ENCODE peak calls at places on chromosomes 12 and 14, in six cellular contexts. T is GM12878, U is upper lobe of left lung, B is A549, J is HepG2, V is K562. A is an unnamed sample. For H3K9me3, the result is how much of the 10 kb centered on the place peaks cover.

GRCh38 chr12:47551426-47551851 is 154.4 kb downstream of the RPAP3 start:
- ATAC-seq in U (peak), B (no peak), J (no peak), V (no peak), T (no peak), A (no peak)

GRCh38 chr12:132453361-132454133 is 36.4 kb upstream of the FBRSL1 start:
- ATAC-seq in B (peak), T (no peak), J (peak), V (no peak), U (no peak), A (no peak)

GRCh38 chr12:57743769-57744168 is 1.1 kb upstream of the TSPAN31 start:
- ATAC-seq in T (no peak), B (no peak), J (no peak), V (no peak), U (no peak), A (no peak)

GRCh38 chr12:93184664-93185368 is 192.9 kb upstream of the NUDT4 start:
- ATAC-seq in T (no peak), B (no peak), J (no peak), V (peak), U (peak), A (peak)

GRCh38 chr14:77158175-77158908 is 16.8 kb upstream of the ZDHHC22 start:
- ATAC-seq in T (no peak), U (peak), J (peak), V (peak), B (peak), A (peak)

GRCh38 chr14:28482644-28483043 is 283.9 kb upstream of the FOXG1 start:
- ATAC-seq in B (no peak), T (no peak), V (no peak), U (no peak), J (no peak), A (no peak)

GRCh38 chr12:52213541-52214420 is 19.3 kb upstream of the KRT7 start:
- ATAC-seq in J (peak), U (peak), B (peak), T (peak), V (peak), A (peak)

GRCh38 chr14:51884086-51884927 is 23.9 kb downstream of the GNG2 start:
- ATAC-seq in U (peak), J (no peak), T (peak), V (peak), B (no peak), A (peak)

GRCh38 chr14:74198441-74199234 is 40.6 kb upstream of the VSX2 start:
- ATAC-seq in J (no peak), T (no peak), V (no peak), B (no peak), U (no peak), A (no peak)

GRCh38 chr14:51883232-51883631 is 22.8 kb downstream of the GNG2 start:
- ATAC-seq in T (no peak), V (no peak), B (no peak), J (no peak), U (no peak), A (no peak)

GRCh38 chr14:89564291-89564957 is 147.4 kb upstream of the FOXN3 start:
- ATAC-seq in V (no peak), T (no peak), U (peak), B (no peak), J (no peak), A (no peak)

GRCh38 chr14:26330982-26331381 is 266.9 kb downstream of the NOVA1 start:
- ATAC-seq in V (no peak), B (no peak), J (no peak), U (no peak), T (no peak), A (no peak)

GRCh38 chr12:52225752-52226151 is 7.3 kb upstream of the KRT7 start:
- ATAC-seq in U (no peak), B (no peak), T (no peak), V (no peak), J (no peak), A (no peak)

GRCh38 chr14:92552066-92552465 is 38.5 kb downstream of the RIN3 start:
- ATAC-seq in T (peak), B (no peak), U (no peak), J (no peak), V (no peak), A (no peak)

GRCh38 chr12:104312654-104313053 is 9.1 kb downstream of the EID3 start:
- ATAC-seq in B (no peak), J (no peak), T (no peak), V (no peak), U (no peak), A (no peak)

DNA sequence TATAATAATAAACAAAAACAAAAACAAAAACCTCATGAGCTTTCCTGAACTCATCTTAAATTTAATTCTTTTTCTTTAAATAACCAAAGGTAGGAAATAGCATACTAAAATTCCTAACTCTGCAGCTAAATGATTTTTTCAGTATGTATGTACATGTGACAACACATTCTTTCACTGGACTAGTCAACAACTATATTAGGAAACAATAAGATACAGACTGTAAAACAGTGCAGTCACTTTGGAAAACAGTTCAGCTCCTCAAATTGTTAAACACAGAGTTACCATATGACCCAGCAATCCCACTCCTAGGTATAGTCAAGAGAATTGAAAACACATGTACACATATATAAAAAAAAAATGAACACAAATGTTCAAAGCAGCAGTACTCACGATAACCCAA is 64.7 kb downstream of the SPPL3 start:
- ATAC-seq in J (no peak), V (no peak), B (no peak), U (no peak), T (no peak), A (no peak)
- TF ChIP-seq EP300 in J (no peak), V (no peak), B (no peak), U (no peak), T (no peak), A (no peak)

GRCh38 chr12:68479261-68479581 is 131.5 kb upstream of the RAP1B start:
- ATAC-seq in B (no peak), V (no peak), U (no peak), J (no peak), T (no peak), A (no peak)
- H3K27ac ChIP-seq in B (no peak), V (no peak), U (no peak), J (no peak), T (no peak), A (peak)

DNA sequence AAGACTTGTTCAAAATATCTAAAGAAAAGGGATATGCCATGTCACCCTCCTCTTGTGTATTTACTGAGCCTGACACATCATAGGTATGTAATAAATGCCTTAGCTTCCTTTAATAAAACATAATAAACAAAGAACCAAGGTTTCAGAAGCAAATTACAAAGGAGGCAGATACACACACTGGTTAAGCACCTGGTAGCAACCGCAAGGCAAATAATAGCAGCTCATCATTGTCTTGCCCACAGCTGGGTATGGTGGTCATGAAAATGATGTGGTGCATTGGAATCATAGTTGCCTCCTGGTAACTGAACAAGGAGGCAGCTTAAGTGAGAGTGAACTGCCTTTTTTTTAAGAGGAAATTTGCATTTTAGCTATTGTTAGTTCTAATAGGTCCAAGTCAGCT is 39.0 kb downstream of the PAX9 start:
- ATAC-seq in V (no peak), J (no peak), U (no peak), T (no peak), B (no peak), A (no peak)
- H3K9me3 ChIP-seq in V (under half), J (under half), U (under half), T (under half), B (under half), A (under half)

GRCh38 chr14:71647086-71647784 is 285.0 kb upstream of the RGS6 start:
- ATAC-seq in T (no peak), V (no peak), U (peak), B (no peak), J (no peak), A (no peak)
- TF ChIP-seq EP300 in T (no peak), V (no peak), U (no peak), B (no peak), J (no peak), A (no peak)

GRCh38 chr14:25132094-25132493 is 82.1 kb upstream of the STXBP6 start:
- ATAC-seq in J (no peak), V (no peak), U (no peak), B (no peak), T (peak), A (no peak)
- H3K27ac ChIP-seq in J (no peak), V (no peak), U (no peak), B (no peak), T (no peak), A (no peak)

GRCh38 chr14:60509438-60510253 is 700 bp downstream of the SIX6 start:
- ATAC-seq in T (no peak), B (no peak), U (no peak), V (no peak), J (no peak), A (peak)
- H3K9me3 ChIP-seq in T (under half), B (under half), U (under half), V (under half), J (under half), A (under half)

GRCh38 chr14:33237102-33237501 is 298.4 kb downstream of the NPAS3 start:
- ATAC-seq in B (no peak), U (no peak), J (no peak), V (no peak), T (no peak), A (no peak)

DNA sequence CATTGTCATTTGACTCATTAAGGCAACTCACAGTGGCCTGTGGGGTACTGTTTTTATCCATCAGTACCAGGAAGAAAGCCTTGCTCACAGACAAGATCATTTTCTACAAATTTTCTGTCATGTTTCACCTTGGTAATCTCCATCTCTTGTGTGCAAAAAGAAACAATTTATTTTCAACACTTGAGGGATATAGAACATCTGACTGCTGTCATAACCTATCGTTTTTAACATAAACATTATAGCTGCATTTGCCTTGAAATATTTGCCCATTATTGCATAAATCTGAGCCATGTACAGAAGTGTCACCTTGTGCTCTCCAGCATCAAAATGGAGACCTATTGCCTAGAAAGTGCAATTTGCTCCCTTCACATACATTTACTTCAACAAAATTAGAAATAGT is 300.8 kb downstream of the NPAS3 start:
- ATAC-seq in V (no peak), B (no peak), T (no peak), U (no peak), J (no peak), A (no peak)
- TF ChIP-seq EP300 in V (no peak), B (no peak), T (no peak), U (no peak), J (no peak), A (no peak)

DNA sequence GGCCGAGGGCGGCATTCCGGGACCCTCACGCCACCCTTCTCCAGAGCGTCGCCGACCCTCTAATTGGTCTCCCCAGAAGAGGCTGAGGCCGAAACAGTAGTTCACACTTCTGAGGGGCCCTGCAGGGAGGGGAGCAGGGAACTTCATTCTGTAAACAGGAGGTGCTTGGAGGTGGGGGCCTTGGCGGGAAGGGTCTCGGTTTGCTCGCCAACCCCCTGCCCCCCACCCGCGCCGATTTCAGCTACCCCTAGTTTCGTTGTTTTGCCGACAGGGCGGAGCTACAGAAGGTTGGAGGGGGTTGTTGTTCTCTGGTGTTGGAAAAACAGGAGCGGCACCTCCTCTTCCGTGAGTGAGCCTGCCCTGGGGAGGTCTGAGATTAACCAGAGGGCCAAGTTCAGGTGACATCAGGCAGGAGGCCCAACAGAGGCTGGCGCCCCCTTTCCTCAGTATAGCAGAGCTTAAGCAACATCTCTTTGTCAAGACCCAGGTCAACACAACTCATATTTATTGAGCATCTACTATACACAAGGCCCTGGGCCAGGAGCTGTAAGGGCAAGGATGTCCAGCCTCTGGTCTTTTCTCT is 682 bp downstream of the ERBB3 start:
- ATAC-seq in J (peak), T (no peak), B (no peak), U (no peak), V (peak), A (no peak)
- H3K27ac ChIP-seq in J (peak), T (no peak), B (peak), U (peak), V (no peak), A (peak)

GRCh38 chr12:46506961-46507360 is 134.4 kb upstream of the SLC38A2 start:
- ATAC-seq in J (no peak), T (no peak), U (no peak), B (no peak), V (no peak), A (no peak)

GRCh38 chr12:46508651-46509050 is 136.1 kb upstream of the SLC38A2 start:
- ATAC-seq in V (no peak), B (no peak), U (no peak), T (no peak), J (no peak), A (no peak)

GRCh38 chr12:46504494-46504893 is 131.9 kb upstream of the SLC38A2 start:
- ATAC-seq in J (no peak), V (no peak), B (no peak), U (no peak), T (no peak), A (no peak)

GRCh38 chr12:46507766-46508165 is 135.2 kb upstream of the SLC38A2 start:
- ATAC-seq in U (no peak), J (no peak), T (no peak), B (no peak), V (no peak), A (no peak)

GRCh38 chr12:46506198-46506597 is 133.6 kb upstream of the SLC38A2 start:
- ATAC-seq in T (no peak), B (no peak), U (no peak), J (no peak), V (no peak), A (no peak)
- H3K9me3 ChIP-seq in T (under half), B (half or more), U (under half), J (under half), V (under half), A (under half)

DNA sequence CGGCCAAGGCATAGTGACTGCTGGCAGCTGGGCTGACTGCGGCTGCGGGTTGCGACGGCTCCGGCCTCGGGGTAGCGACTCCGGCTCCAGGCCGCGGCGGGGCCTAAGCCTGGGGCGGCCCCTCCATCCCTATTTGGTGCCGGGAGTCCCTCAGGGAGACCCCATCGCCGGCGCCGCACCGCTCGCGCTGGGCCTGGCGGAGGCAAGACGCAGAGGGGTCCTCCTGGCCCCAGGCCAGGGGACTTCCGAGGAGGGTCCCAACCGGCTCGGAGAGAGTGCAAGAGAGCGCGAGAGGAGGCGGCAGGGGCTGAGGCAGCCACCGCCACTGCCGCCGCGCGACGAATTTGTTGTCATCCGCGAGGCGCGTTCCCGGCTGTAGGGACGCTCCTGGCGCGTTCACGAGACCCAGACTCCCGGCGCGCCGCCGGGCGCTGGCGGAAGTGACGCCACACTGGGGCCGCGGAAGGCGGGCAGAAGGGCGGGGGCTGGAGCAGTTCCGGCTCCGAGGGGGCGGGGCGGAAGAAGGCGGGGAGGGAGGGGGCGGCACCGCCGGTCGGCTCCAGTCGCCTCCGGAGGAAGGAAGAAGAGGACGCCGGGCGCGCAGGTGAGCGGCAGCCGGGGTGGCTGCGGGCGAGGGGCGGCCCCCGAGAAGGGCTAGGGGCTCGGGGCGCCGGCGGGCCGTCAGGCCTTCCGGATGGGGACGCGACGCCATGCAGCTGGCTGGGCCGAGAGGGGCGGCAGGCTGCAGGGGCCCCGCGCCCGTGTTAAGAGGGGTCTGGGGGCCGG is at the start of the genes ATG2B and GSKIP:
- ATAC-seq in J (peak), T (peak), U (peak), B (peak), V (peak), A (peak)
- TF ChIP-seq EP300 in J (no peak), T (no peak), U (no peak), B (no peak), V (no peak), A (no peak)

A was measured in gastroesophageal sphincter.